ENCODE peak calls at places on chromosomes 6 and 20, in five cellular contexts. One of them, this sample, is unnamed.

GRCh38 chr20:8974009-8974708 is 94.7 kb upstream of the PLCB4 start:
- DNase-seq in BE2C: no peak
- DNase-seq in epithelial cell of proximal tubule: no peak
- DNase-seq in body of pancreas: no peak
- DNase-seq in foreskin fibroblast: no peak
- DNase-seq in this sample: no peak

GRCh38 chr6:170177383-170178265 is 113.3 kb downstream of the DLL1 start:
- DNase-seq in BE2C: no peak
- DNase-seq in epithelial cell of proximal tubule: no peak
- DNase-seq in body of pancreas: peak
- DNase-seq in foreskin fibroblast: no peak
- DNase-seq in this sample: no peak

GRCh38 chr6:111367393-111368088 is 115.5 kb downstream of the REV3L start:
- DNase-seq in BE2C: no peak
- DNase-seq in epithelial cell of proximal tubule: no peak
- DNase-seq in body of pancreas: no peak
- DNase-seq in foreskin fibroblast: no peak
- DNase-seq in this sample: no peak

GRCh38 chr6:163999475-164000125 is 585.1 kb downstream of the QKI start:
- DNase-seq in BE2C: no peak
- DNase-seq in epithelial cell of proximal tubule: no peak
- DNase-seq in body of pancreas: no peak
- DNase-seq in foreskin fibroblast: no peak
- DNase-seq in this sample: no peak

GRCh38 chr6:105374010-105374420 is 28.9 kb downstream of the PREP start:
- DNase-seq in BE2C: no peak
- DNase-seq in epithelial cell of proximal tubule: no peak
- DNase-seq in body of pancreas: no peak
- DNase-seq in foreskin fibroblast: peak
- DNase-seq in this sample: no peak

GRCh38 chr6:692356-692851 is 535 bp downstream of the EXOC2 start:
- DNase-seq in BE2C: peak
- DNase-seq in epithelial cell of proximal tubule: no peak
- DNase-seq in body of pancreas: peak
- DNase-seq in foreskin fibroblast: peak
- DNase-seq in this sample: peak

GRCh38 chr6:170278743-170279094 is 12.2 kb downstream of the DLL1 start:
- DNase-seq in BE2C: no peak
- DNase-seq in epithelial cell of proximal tubule: no peak
- DNase-seq in body of pancreas: no peak
- DNase-seq in foreskin fibroblast: no peak
- DNase-seq in this sample: no peak

GRCh38 chr6:159307246-159307790 is 138.1 kb downstream of the FNDC1 start:
- DNase-seq in BE2C: no peak
- DNase-seq in epithelial cell of proximal tubule: no peak
- DNase-seq in body of pancreas: no peak
- DNase-seq in foreskin fibroblast: no peak
- DNase-seq in this sample: no peak

GRCh38 chr20:62126141-62126540 is 3.9 kb downstream of the LSM14B start:
- DNase-seq in BE2C: no peak
- DNase-seq in epithelial cell of proximal tubule: no peak
- DNase-seq in body of pancreas: no peak
- DNase-seq in foreskin fibroblast: no peak
- DNase-seq in this sample: no peak

GRCh38 chr6:46815130-46815529 is 21.9 kb downstream of the MEP1A start:
- DNase-seq in BE2C: no peak
- DNase-seq in epithelial cell of proximal tubule: no peak
- DNase-seq in body of pancreas: no peak
- DNase-seq in foreskin fibroblast: no peak
- DNase-seq in this sample: no peak

GRCh38 chr6:147504848-147505247 is 3.6 kb upstream of the SAMD5 start:
- DNase-seq in BE2C: no peak
- DNase-seq in epithelial cell of proximal tubule: no peak
- DNase-seq in body of pancreas: no peak
- DNase-seq in foreskin fibroblast: no peak
- DNase-seq in this sample: no peak

GRCh38 chr20:5822569-5822968 is 72.4 kb downstream of the SHLD1 start:
- DNase-seq in BE2C: no peak
- DNase-seq in epithelial cell of proximal tubule: no peak
- DNase-seq in body of pancreas: no peak
- DNase-seq in foreskin fibroblast: no peak
- DNase-seq in this sample: no peak

GRCh38 chr20:25543068-25543467 is 42.3 kb downstream of the NINL start:
- DNase-seq in BE2C: no peak
- DNase-seq in epithelial cell of proximal tubule: no peak
- DNase-seq in body of pancreas: no peak
- DNase-seq in foreskin fibroblast: peak
- DNase-seq in this sample: no peak

GRCh38 chr6:293185-294174 is 1.2 kb downstream of the DUSP22 start:
- DNase-seq in BE2C: no peak
- DNase-seq in epithelial cell of proximal tubule: peak
- DNase-seq in body of pancreas: peak
- DNase-seq in foreskin fibroblast: no peak
- DNase-seq in this sample: no peak

GRCh38 chr6:42539135-42539534 is 24.7 kb upstream of the UBR2 start:
- DNase-seq in BE2C: no peak
- DNase-seq in epithelial cell of proximal tubule: no peak
- DNase-seq in body of pancreas: no peak
- DNase-seq in foreskin fibroblast: no peak
- DNase-seq in this sample: no peak

GRCh38 chr20:46077642-46078305 is 12.0 kb downstream of the NCOA5 start:
- DNase-seq in BE2C: no peak
- DNase-seq in epithelial cell of proximal tubule: no peak
- DNase-seq in body of pancreas: no peak
- DNase-seq in foreskin fibroblast: no peak
- DNase-seq in this sample: no peak

GRCh38 chr6:24564081-24564480 is 69.3 kb downstream of the ALDH5A1 start:
- DNase-seq in BE2C: no peak
- DNase-seq in epithelial cell of proximal tubule: no peak
- DNase-seq in body of pancreas: no peak
- DNase-seq in foreskin fibroblast: no peak
- DNase-seq in this sample: no peak

GRCh38 chr6:43269273-43270007 is 26.2 kb downstream of the TTBK1 start:
- DNase-seq in BE2C: peak
- DNase-seq in epithelial cell of proximal tubule: no peak
- DNase-seq in body of pancreas: peak
- DNase-seq in foreskin fibroblast: no peak
- DNase-seq in this sample: no peak

GRCh38 chr6:29797966-29798365 is 29.7 kb upstream of the HLA-G start:
- DNase-seq in BE2C: no peak
- DNase-seq in epithelial cell of proximal tubule: no peak
- DNase-seq in body of pancreas: no peak
- DNase-seq in foreskin fibroblast: no peak
- DNase-seq in this sample: no peak

DNA sequence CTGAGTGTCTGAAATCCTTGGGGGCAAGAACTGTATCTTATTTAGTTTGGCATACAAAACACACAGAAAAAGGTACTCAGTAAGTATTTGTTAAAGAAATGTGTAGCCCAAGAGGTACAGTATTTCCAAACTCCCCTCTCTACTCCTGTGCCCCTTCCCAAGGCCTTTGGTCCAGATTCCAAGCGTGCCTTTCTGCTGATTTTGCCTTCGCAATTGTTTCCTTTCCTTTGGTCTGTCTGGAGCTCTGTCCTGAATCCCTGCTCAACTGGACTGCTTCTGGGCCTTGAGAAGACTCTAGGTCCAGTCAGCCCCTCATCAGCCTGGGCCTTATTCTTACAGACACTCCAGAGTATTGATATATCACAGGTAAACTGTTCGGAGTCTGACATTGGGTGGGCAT is 122.2 kb upstream of the SYNCRIP start:
- DNase-seq in BE2C: no peak
- DNase-seq in epithelial cell of proximal tubule: no peak
- DNase-seq in body of pancreas: no peak
- DNase-seq in foreskin fibroblast: no peak
- DNase-seq in this sample: no peak
- TF ChIP-seq CTCF in BE2C: no peak
- TF ChIP-seq CTCF in epithelial cell of proximal tubule: no peak
- TF ChIP-seq CTCF in body of pancreas: no peak
- TF ChIP-seq CTCF in foreskin fibroblast: no peak
- TF ChIP-seq CTCF in this sample: no peak

GRCh38 chr6:52160468-52161104 is 25.6 kb upstream of the IL17A start:
- DNase-seq in BE2C: no peak
- DNase-seq in epithelial cell of proximal tubule: no peak
- DNase-seq in body of pancreas: no peak
- DNase-seq in foreskin fibroblast: no peak
- DNase-seq in this sample: no peak

GRCh38 chr6:52164319-52165094 is 21.7 kb upstream of the IL17A start:
- DNase-seq in BE2C: no peak
- DNase-seq in epithelial cell of proximal tubule: no peak
- DNase-seq in body of pancreas: no peak
- DNase-seq in foreskin fibroblast: no peak
- DNase-seq in this sample: no peak

GRCh38 chr6:52161689-52162438 is 24.3 kb upstream of the IL17A start:
- DNase-seq in BE2C: no peak
- DNase-seq in epithelial cell of proximal tubule: no peak
- DNase-seq in body of pancreas: no peak
- DNase-seq in foreskin fibroblast: no peak
- DNase-seq in this sample: no peak

GRCh38 chr6:52167272-52167671 is 18.9 kb upstream of the IL17A start:
- DNase-seq in BE2C: no peak
- DNase-seq in epithelial cell of proximal tubule: no peak
- DNase-seq in body of pancreas: no peak
- DNase-seq in foreskin fibroblast: no peak
- DNase-seq in this sample: no peak

DNA sequence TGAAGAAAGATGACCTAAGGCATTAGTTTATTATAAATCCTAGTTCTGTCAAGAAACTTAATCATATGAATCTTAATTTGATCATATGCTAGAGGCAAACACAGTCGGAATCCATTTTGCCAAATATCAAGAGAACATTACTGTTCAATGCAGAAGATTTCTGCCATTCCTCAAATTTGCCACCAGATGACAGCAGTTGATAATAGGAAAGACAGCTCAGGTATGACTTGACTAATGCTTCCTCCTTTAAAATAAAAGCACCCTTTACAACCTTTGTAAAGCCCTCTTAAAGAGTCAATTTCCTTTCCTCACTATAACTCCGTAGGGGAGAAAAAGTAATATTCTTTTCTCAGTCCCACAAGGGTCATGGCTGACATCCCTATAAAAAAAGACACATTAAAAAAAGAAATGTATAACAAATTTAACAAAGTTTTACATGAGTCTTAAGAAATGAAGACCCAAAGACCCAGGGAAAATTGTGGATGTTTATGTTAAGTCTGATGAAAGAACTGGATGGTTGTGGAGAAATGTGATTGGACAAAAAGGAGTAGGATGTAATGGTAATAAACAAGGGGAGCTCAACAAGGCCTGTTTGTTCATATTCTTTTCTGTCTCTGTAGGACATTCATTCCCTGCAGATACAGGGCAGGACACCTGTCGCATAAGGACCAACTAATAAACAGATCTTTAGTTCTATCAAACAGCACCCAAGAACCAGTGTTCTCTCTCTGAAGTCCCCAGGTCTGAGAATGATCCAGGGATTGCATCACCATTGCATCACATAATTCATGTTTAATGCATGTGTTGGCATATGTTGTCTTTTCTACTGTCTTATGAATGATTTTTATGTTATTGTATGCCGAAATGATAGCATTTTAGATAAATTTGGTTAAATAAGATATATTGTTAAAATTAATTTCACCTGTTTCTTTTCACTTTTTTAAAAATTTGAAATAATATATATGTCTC is 23.0 kb upstream of the IL17A start:
- DNase-seq in BE2C: no peak
- DNase-seq in epithelial cell of proximal tubule: no peak
- DNase-seq in body of pancreas: no peak
- DNase-seq in foreskin fibroblast: peak
- DNase-seq in this sample: no peak
- TF ChIP-seq CTCF in BE2C: peak
- TF ChIP-seq CTCF in epithelial cell of proximal tubule: peak
- TF ChIP-seq CTCF in body of pancreas: peak
- TF ChIP-seq CTCF in foreskin fibroblast: peak
- TF ChIP-seq CTCF in this sample: peak

GRCh38 chr6:150152891-150153876 is 10.3 kb downstream of the PPP1R14C start:
- DNase-seq in BE2C: no peak
- DNase-seq in epithelial cell of proximal tubule: no peak
- DNase-seq in body of pancreas: no peak
- DNase-seq in foreskin fibroblast: no peak
- DNase-seq in this sample: no peak

GRCh38 chr6:150153905-150154492 is 11.2 kb downstream of the PPP1R14C start:
- DNase-seq in BE2C: no peak
- DNase-seq in epithelial cell of proximal tubule: no peak
- DNase-seq in body of pancreas: no peak
- DNase-seq in foreskin fibroblast: no peak
- DNase-seq in this sample: no peak

GRCh38 chr6:150150458-150150820 is 7.6 kb downstream of the PPP1R14C start:
- DNase-seq in BE2C: no peak
- DNase-seq in epithelial cell of proximal tubule: no peak
- DNase-seq in body of pancreas: no peak
- DNase-seq in foreskin fibroblast: no peak
- DNase-seq in this sample: no peak

GRCh38 chr6:150149146-150149545 is 6.3 kb downstream of the PPP1R14C start:
- DNase-seq in BE2C: no peak
- DNase-seq in epithelial cell of proximal tubule: no peak
- DNase-seq in body of pancreas: no peak
- DNase-seq in foreskin fibroblast: no peak
- DNase-seq in this sample: no peak

GRCh38 chr6:150150821-150151646 is 8.2 kb downstream of the PPP1R14C start:
- DNase-seq in BE2C: no peak
- DNase-seq in epithelial cell of proximal tubule: no peak
- DNase-seq in body of pancreas: no peak
- DNase-seq in foreskin fibroblast: no peak
- DNase-seq in this sample: no peak
- TF ChIP-seq CTCF in BE2C: no peak
- TF ChIP-seq CTCF in epithelial cell of proximal tubule: no peak
- TF ChIP-seq CTCF in body of pancreas: no peak
- TF ChIP-seq CTCF in foreskin fibroblast: no peak
- TF ChIP-seq CTCF in this sample: no peak

GRCh38 chr6:23174781-23175361 is 605.5 kb downstream of the HDGFL1 start:
- DNase-seq in BE2C: no peak
- DNase-seq in epithelial cell of proximal tubule: peak
- DNase-seq in body of pancreas: no peak
- DNase-seq in foreskin fibroblast: peak
- DNase-seq in this sample: no peak

GRCh38 chr6:23175391-23175790 is 606.0 kb downstream of the HDGFL1 start:
- DNase-seq in BE2C: no peak
- DNase-seq in epithelial cell of proximal tubule: no peak
- DNase-seq in body of pancreas: no peak
- DNase-seq in foreskin fibroblast: peak
- DNase-seq in this sample: no peak

GRCh38 chr6:23176471-23176870 is 607.1 kb downstream of the HDGFL1 start:
- DNase-seq in BE2C: peak
- DNase-seq in epithelial cell of proximal tubule: no peak
- DNase-seq in body of pancreas: no peak
- DNase-seq in foreskin fibroblast: no peak
- DNase-seq in this sample: no peak

GRCh38 chr6:23179994-23180393 is 610.6 kb downstream of the HDGFL1 start:
- DNase-seq in BE2C: peak
- DNase-seq in epithelial cell of proximal tubule: no peak
- DNase-seq in body of pancreas: no peak
- DNase-seq in foreskin fibroblast: no peak
- DNase-seq in this sample: no peak

DNA sequence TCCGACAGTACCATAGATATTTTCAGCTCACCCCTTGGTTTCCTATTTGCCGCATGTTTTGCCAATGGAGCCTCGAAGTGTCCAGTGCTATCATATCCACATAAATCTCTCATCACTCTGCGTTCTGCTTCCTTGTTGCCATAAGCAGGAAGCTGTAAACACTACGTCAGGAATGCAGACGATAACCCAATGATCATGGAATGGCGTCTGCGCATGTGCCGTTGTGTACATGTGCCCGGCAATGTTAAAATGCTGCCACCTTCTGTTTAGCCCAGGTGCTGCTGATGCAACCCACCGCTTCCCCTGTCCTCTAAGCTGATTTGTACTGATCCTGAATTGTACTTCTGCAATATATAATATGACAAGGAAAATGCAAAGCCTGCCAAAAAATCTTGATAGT is 607.5 kb downstream of the HDGFL1 start:
- DNase-seq in BE2C: peak
- DNase-seq in epithelial cell of proximal tubule: no peak
- DNase-seq in body of pancreas: no peak
- DNase-seq in foreskin fibroblast: peak
- DNase-seq in this sample: no peak
- TF ChIP-seq CTCF in BE2C: peak
- TF ChIP-seq CTCF in epithelial cell of proximal tubule: peak
- TF ChIP-seq CTCF in body of pancreas: no peak
- TF ChIP-seq CTCF in foreskin fibroblast: peak
- TF ChIP-seq CTCF in this sample: no peak